ENCODE peak calls at places on chromosome 4, in eight cellular contexts. V, C, Q, Y, G, N, D and B are unnamed samples.

GRCh38 chr4:14856927-14857220 is 145.4 kb upstream of the CPEB2 start:
- DNase-seq in G (no peak), D (no peak), N (no peak), V (peak; percentile 58), Y (no peak), Q (no peak), C (no peak), B (no peak)

GRCh38 chr4:76447326-76447954 is 12.4 kb downstream of the SHROOM3 start:
- DNase-seq in G (no peak), V (no peak), Q (no peak), N (no peak), D (peak; percentile 72), Y (peak; percentile 33), C (no peak), B (no peak)

GRCh38 chr4:30642520-30642919 is 77.6 kb upstream of the PCDH7 start:
- DNase-seq in N (no peak), Y (no peak), G (no peak), C (no peak), Q (no peak), V (peak; percentile 6), D (no peak), B (no peak)

GRCh38 chr4:113958766-113959540 is 20.5 kb downstream of the ARSJ start:
- DNase-seq in N (no peak), D (peak; percentile 97), Q (no peak), C (peak; percentile 88), Y (peak; percentile 96), G (no peak), V (peak; percentile 96), B (no peak)

GRCh38 chr4:120915311-120915710 is 7.2 kb downstream of the PRDM5 start:
- DNase-seq in G (no peak), N (no peak), C (no peak), Q (no peak), V (no peak), D (no peak), Y (no peak), B (no peak)

GRCh38 chr4:13527192-13527982 is 16.9 kb downstream of the NKX3-2 start:
- DNase-seq in V (no peak), C (no peak), N (no peak), Y (no peak), D (no peak), Q (no peak), G (no peak), B (no peak)

GRCh38 chr4:66785479-66785878 is 759.8 kb downstream of the CENPC start:
- DNase-seq in D (no peak), G (no peak), V (no peak), Y (no peak), N (no peak), Q (no peak), C (no peak), B (no peak)

GRCh38 chr4:23888421-23889319 is 1.2 kb downstream of the PPARGC1A start:
- DNase-seq in N (no peak), Q (no peak), D (peak; percentile 50), Y (peak; percentile 39), G (peak; percentile 17), C (no peak), V (peak; percentile 59), B (no peak)

GRCh38 chr4:123379392-123379791 is 17.2 kb upstream of the SPRY1 start:
- DNase-seq in D (no peak), G (no peak), C (no peak), V (no peak), N (no peak), Y (peak; percentile 28), Q (no peak), B (no peak)

GRCh38 chr4:161454860-161455259 is 708.9 kb downstream of the FSTL5 start:
- DNase-seq in N (no peak), G (no peak), V (no peak), D (no peak), C (no peak), Q (no peak), Y (no peak), B (no peak)

GRCh38 chr4:105453550-105454201 is 20.2 kb downstream of the PPA2 start:
- DNase-seq in Q (no peak), N (no peak), V (peak; percentile 11), C (no peak), G (no peak), Y (no peak), D (no peak), B (no peak)

GRCh38 chr4:66575024-66575696 is 904.9 kb upstream of the EPHA5 start:
- DNase-seq in Q (no peak), Y (peak; percentile 87), V (peak; percentile 73), C (peak; percentile 87), G (no peak), D (peak; percentile 97), N (no peak), B (no peak)

GRCh38 chr4:98522603-98523395 is 135.6 kb downstream of the TSPAN5 start:
- DNase-seq in C (peak; percentile 61), D (peak; percentile 95), G (no peak), Y (peak; percentile 94), Q (no peak), V (peak; percentile 90), N (no peak), B (no peak)

GRCh38 chr4:44772340-44772739 is 46.0 kb upstream of the GNPDA2 start:
- DNase-seq in Q (no peak), V (no peak), G (no peak), C (no peak), N (no peak), Y (no peak), D (no peak), B (no peak)

GRCh38 chr4:119655111-119655837 is 26.7 kb upstream of the PDE5A start:
- DNase-seq in N (no peak), D (no peak), Y (no peak), G (no peak), Q (no peak), V (no peak), C (no peak), B (no peak)

DNA sequence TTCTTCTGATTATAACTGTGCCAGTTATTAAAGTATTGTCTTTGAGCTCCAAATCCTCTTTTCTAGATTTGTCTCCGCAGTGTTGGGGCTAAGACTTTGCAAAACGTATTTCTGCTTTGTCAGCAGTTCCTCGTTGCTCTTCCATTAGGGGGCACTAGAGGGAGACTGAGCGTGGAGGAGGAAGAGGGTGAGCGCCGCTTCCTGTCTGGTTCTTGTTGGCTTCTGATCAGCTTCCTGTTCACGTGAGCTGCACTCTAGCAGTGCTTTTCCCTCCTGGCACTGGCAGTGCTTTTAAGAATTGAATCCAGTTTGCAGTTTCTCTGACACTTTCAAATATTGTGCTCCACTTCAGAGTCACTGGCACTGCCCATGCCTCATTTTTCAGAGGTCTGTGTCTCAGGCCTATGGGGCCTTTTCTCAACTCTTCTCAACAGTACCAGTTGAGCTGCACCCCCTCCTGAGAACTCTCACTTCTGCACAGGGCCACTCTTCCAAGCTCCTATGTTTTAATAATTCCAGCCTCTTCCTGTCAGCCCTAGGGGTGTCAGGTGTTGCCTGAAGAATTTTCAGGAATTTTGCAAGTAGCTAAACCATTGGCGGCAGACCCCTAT is 54.4 kb upstream of the LCORL start:
- DNase-seq in Y (peak; percentile 18), Q (no peak), D (no peak), C (no peak), V (peak; percentile 38), G (peak; percentile 9), N (no peak), B (no peak)
- TF ChIP-seq CTCF in Y (peak; percentile 35), Q (no peak), D (no peak), C (peak; percentile 12), V (peak; percentile 36), G (peak; percentile 5), N (no peak), B (no peak)

GRCh38 chr4:3744901-3745300 is 21.3 kb upstream of the ADRA2C start:
- DNase-seq in Y (no peak), D (no peak), N (no peak), Q (no peak), C (no peak), G (no peak), V (no peak), B (no peak)

GRCh38 chr4:3746701-3747581 is 19.2 kb upstream of the ADRA2C start:
- DNase-seq in Q (no peak), D (no peak), C (no peak), Y (no peak), V (no peak), G (no peak), N (no peak), B (no peak)

GRCh38 chr4:3749081-3749480 is 17.1 kb upstream of the ADRA2C start:
- DNase-seq in N (no peak), G (no peak), V (no peak), C (no peak), D (no peak), Q (no peak), Y (no peak), B (no peak)

GRCh38 chr4:3745886-3746656 is 20.1 kb upstream of the ADRA2C start:
- DNase-seq in G (no peak), Q (no peak), D (peak; percentile 9), V (peak; percentile 9), Y (no peak), C (no peak), N (no peak), B (no peak)

GRCh38 chr4:3747582-3747906 is 18.6 kb upstream of the ADRA2C start:
- DNase-seq in Q (no peak), D (no peak), Y (peak; percentile 5), G (no peak), C (no peak), V (no peak), N (no peak), B (no peak)
- TF ChIP-seq CTCF in Q (no peak), D (peak; percentile 35), Y (peak; percentile 30), G (no peak), C (peak; percentile 8), V (peak; percentile 26), N (no peak), B (no peak)

DNA sequence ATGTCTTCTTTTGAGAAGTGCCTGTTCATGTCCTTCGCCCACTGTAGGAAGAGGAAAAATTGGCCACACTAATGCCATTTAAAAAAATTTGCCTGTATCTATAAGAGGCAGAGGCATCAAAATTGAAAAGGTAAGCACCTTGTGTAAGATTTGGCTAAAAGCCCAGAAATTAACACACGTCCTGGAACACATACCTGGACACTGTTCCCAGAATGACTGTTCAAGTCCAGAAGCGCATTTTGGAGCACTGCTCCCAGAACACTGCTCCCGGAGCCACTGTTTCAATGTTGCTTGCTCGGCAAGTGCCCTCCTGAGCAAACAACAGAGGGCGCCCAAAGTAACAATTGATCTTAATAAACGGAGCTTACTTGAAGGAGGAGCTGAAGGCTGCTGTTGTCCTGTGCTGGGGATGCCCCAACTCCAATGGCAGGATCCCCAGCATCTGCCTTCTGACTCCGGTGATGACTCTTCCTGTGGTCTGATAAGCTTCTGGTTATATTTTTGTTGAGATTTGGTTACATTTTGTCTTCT is 1958.6 kb downstream of the C4orf33 start:
- DNase-seq in Q (no peak), V (no peak), N (no peak), D (no peak), Y (no peak), C (no peak), G (no peak), B (no peak)
- TF ChIP-seq CTCF in Q (no peak), V (no peak), N (no peak), D (no peak), Y (no peak), C (no peak), G (no peak), B (no peak)

DNA sequence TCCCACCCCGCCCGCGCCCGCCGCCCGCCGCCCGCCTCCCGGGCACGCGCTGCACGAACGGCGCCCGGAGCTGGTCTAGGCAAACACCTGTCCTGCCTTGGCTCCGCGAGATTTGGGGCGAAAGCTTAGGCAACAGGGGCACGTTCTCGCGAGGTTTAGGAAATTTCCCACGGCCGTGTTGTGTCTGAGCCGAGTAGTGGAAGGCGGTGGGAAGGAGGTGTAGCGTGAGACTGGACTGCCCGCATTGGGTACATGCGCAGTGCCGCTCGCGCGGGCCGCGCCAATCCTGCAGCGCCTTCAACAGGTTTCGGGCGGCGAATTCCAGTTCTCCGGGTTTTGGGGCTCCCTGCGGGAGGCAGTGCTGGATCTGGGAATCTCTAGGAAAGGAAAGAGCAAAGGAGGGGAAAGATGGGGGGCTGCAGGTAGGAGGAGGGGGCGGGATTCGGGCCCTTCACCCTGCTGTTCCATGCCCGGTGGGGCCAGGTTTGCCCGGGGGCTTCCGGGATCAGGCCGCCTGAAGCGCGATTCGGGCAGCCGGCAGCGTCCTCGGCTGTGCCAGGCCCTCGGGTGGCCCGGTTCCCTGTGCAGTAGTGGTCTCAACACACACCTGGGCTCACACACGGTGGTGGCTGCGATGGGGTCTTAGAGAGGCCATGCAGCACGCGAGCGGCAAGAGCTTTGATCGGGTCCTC is 1.2 kb upstream of the RBPJ start:
- DNase-seq in Q (peak; percentile 98), G (peak; percentile 97), V (peak; percentile 100), D (peak; percentile 100), Y (peak; percentile 100), N (peak; percentile 99), C (peak; percentile 98), B (peak; percentile 88)
- TF ChIP-seq CTCF in Q (no peak), G (no peak), V (no peak), D (no peak), Y (no peak), N (peak; percentile 12), C (peak; percentile 17), B (no peak)